ENCODE peak calls at places on chromosomes 7 and 10, in ten cellular contexts. Q is esophagus squamous epithelium; L is kidney tubule cell; A is mesendoderm; B is fibroblast of pulmonary artery; C is left cardiac atrium; F is iPS-NIHi11; E is fibroblast of lung; P is CD4-positive, alpha-beta T cell; G is lung. X is an unnamed sample.

GRCh38 chr7:11203688-11204087 is 230.0 kb downstream of the PHF14 start:
- DNase-seq in F (no peak), A (no peak), C (no peak), B (no peak), Q (no peak), G (no peak), E (peak), L (no peak), P (no peak), X (no peak)

GRCh38 chr7:131424219-131424822 is 96.6 kb downstream of the MKLN1 start:
- DNase-seq in E (peak), F (peak), L (peak), Q (no peak), G (no peak), P (no peak), B (peak), A (peak), C (no peak), X (peak)

GRCh38 chr10:17025444-17026295 is 103.9 kb downstream of the CUBN start:
- DNase-seq in G (peak), C (peak), F (no peak), B (peak), E (peak), P (peak), L (peak), A (peak), Q (no peak), X (peak)

GRCh38 chr10:46050956-46051355 is 4.9 kb upstream of the MSMB start:
- DNase-seq in F (no peak), L (peak), A (no peak), Q (no peak), E (peak), B (peak), C (no peak), P (no peak), G (no peak), X (no peak)

GRCh38 chr7:158191671-158192070 is 396.0 kb downstream of the PTPRN2 start:
- DNase-seq in F (no peak), P (no peak), C (no peak), Q (no peak), G (no peak), E (no peak), L (no peak), B (no peak), A (no peak), X (no peak)

GRCh38 chr10:13515467-13515866 is 13.3 kb downstream of the BEND7 start:
- DNase-seq in F (no peak), E (no peak), B (no peak), C (no peak), P (no peak), L (no peak), A (no peak), G (no peak), Q (no peak), X (no peak)

GRCh38 chr7:22344655-22345054 is 12.3 kb downstream of the RAPGEF5 start:
- DNase-seq in P (no peak), E (no peak), L (no peak), A (no peak), F (no peak), B (no peak), C (no peak), G (no peak), Q (no peak), X (no peak)

GRCh38 chr7:117212969-117213877 is 109.6 kb downstream of the WNT2 start:
- DNase-seq in C (peak), F (peak), B (peak), E (peak), L (peak), P (peak), G (peak), Q (no peak), A (peak), X (peak)

GRCh38 chr10:128630787-128631252 is 504.6 kb upstream of the MKI67 start:
- DNase-seq in E (no peak), L (no peak), C (no peak), B (no peak), A (no peak), Q (no peak), F (no peak), G (no peak), P (no peak), X (no peak)

GRCh38 chr7:96311967-96312366 is 9.9 kb downstream of the SLC25A13 start:
- DNase-seq in Q (no peak), E (peak), L (no peak), F (no peak), G (no peak), P (no peak), C (peak), B (peak), A (no peak), X (peak)

GRCh38 chr7:48426966-48427555 is 255.8 kb downstream of the ABCA13 start:
- DNase-seq in C (no peak), L (peak), Q (no peak), A (peak), F (no peak), P (no peak), E (no peak), G (no peak), B (peak), X (peak)

GRCh38 chr10:84291389-84291788 is 37.0 kb upstream of the CCSER2 start:
- DNase-seq in F (peak), A (peak), L (peak), P (no peak), Q (no peak), E (peak), B (peak), G (no peak), C (no peak), X (peak)

X was measured in renal cortical epithelial cell.